ENCODE peak calls at places on chromosomes 4 and X, in eight cellular contexts. R, X, B, U, Y, P, V and O are unnamed samples.

GRCh38 chr4:174505892-174506291 is 16.4 kb downstream of the HPGD start:
- DNase-seq in R (no peak), X (no peak), B (no peak), U (no peak), Y (no peak), P (no peak), V (no peak), O (no peak)

GRCh38 chrX:150514462-150514861 is 54.0 kb upstream of the MTM1 start:
- DNase-seq in R (no peak), X (no peak), B (no peak), U (no peak), Y (no peak), P (peak), V (no peak), O (no peak)

GRCh38 chr4:102687373-102687981 is 73.3 kb downstream of the MANBA start:
- DNase-seq in R (no peak), X (no peak), B (no peak), U (peak), Y (no peak), P (no peak), V (no peak), O (no peak)

GRCh38 chr4:53905935-53906377 is 158.4 kb downstream of the CHIC2 start:
- DNase-seq in R (peak), X (peak), B (no peak), U (peak), Y (no peak), P (peak), V (no peak), O (peak)

GRCh38 chr4:113293043-113293560 is 243.6 kb downstream of the ANK2 start:
- DNase-seq in R (no peak), X (peak), B (no peak), U (no peak), Y (no peak), P (no peak), V (no peak), O (no peak)

GRCh38 chr4:74433043-74433442 is 11.9 kb upstream of the AREG start:
- DNase-seq in R (no peak), X (no peak), B (no peak), U (no peak), Y (no peak), P (no peak), V (no peak), O (no peak)

GRCh38 chrX:97126020-97126419 is 242.3 kb downstream of the RPA4 start:
- DNase-seq in R (no peak), X (no peak), B (no peak), U (no peak), Y (no peak), P (no peak), V (no peak), O (no peak)

GRCh38 chr4:169815606-169816005 is 57.9 kb upstream of the HPF1 start:
- DNase-seq in R (no peak), X (no peak), B (no peak), U (peak), Y (no peak), P (no peak), V (no peak), O (no peak)

GRCh38 chrX:45774961-45775360 is 574.3 kb upstream of the DIPK2B start:
- DNase-seq in R (no peak), X (peak), B (no peak), U (no peak), Y (no peak), P (no peak), V (peak), O (no peak)

GRCh38 chr4:180665994-180666818 is 1577.0 kb upstream of the TENM3 start:
- DNase-seq in R (peak), X (no peak), B (no peak), U (peak), Y (no peak), P (no peak), V (no peak), O (no peak)

DNA sequence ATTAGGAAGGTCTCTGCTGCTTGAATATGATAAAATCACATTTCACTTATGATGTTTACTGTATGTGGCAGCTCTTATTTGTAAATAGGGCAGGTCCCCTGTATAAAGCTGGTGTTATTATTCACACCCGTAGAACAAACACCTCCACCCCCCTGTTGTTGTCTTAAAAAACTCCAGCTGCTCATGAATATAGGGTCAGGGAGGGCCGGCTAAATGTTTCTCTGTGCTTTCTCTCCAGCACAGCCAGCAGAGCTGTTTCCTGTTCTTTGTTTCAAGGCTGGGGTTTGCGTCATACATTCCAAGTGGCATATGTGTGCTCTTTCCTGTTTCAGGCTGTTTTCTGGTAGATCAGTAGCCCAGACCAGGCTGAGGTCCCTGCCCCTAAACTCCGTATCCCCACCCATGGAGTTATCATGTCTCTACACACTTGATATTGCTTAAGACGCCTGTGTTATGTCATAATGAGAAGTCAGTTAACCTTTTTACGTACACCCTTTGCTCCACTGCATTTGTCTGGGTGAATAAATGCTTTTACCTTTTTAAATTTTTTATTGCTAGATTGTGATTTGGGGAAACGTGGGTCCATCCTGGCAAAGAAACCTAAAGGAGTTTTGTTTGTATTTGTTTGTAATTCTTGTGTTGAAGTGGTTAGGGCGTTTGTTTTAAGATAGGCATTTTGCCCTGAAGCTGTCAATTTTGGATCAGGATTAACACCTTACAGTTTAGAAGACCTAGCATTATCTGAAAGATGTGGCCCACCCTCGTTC is 3.2 kb downstream of the KLF3 start:
- DNase-seq in R (peak), X (peak), B (peak), U (peak), Y (no peak), P (peak), V (peak), O (peak)
- TF ChIP-seq POLR2A in R (peak), X (peak), B (peak), U (no peak), Y (no peak), P (peak), V (peak), O (peak)

DNA sequence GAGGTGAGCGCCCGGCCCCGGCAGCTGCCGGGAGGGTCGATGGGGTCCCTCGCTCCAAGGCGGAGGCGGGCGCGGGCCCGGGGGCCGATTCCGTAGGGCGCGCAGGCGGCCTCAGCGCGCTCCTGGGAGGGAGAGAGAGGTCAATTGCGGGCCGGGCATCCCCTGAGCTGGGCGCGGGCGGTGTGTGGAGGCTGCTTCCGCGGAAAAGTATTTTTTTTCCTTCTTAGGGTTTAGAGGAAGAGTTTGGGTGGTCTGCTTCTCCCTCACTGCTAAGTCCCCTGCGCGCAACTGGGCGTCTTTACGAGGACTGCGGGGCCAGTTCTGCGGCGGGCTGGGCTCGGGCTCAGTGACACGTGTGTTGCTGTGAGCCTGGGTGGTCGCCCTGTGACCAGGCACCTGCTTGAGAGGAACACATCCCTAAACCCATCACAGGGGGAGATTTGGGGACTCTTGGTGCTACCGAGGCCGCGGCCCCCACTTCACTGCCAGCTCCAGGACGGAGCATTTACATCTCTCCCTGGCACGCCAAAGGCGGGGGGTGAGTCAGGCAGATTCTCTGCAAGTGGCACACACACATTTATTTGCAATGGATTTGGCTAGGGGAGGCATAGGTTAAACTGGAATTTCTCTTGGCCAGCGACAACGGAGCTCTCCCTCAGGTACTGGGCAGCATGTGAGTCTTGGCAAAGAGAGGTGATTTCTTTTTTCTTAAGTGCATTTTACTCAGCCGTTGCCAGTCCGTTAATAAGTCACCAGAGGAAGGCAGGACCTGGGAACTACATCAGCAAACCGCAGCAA is 151.2 kb upstream of the SLC4A4 start:
- DNase-seq in R (no peak), X (no peak), B (no peak), U (peak), Y (no peak), P (peak), V (no peak), O (peak)
- TF ChIP-seq POLR2A in R (no peak), X (no peak), B (peak), U (no peak), Y (no peak), P (peak), V (no peak), O (peak)

GRCh38 chr4:99949999-99950912 is at the start of gene H2AZ1:
- DNase-seq in R (peak), X (peak), B (peak), U (peak), Y (peak), P (peak), V (peak), O (peak)

GRCh38 chr4:99947190-99947578 is 766 bp upstream of the DNAJB14 start:
- DNase-seq in R (no peak), X (no peak), B (no peak), U (no peak), Y (no peak), P (no peak), V (peak), O (no peak)

GRCh38 chr4:99947608-99948007 is 1.2 kb upstream of the DNAJB14 start:
- DNase-seq in R (no peak), X (no peak), B (no peak), U (no peak), Y (no peak), P (no peak), V (no peak), O (no peak)

GRCh38 chr4:99950913-99951254 is 809 bp upstream of the H2AZ1 start:
- DNase-seq in R (no peak), X (no peak), B (no peak), U (no peak), Y (no peak), P (no peak), V (no peak), O (no peak)

DNA sequence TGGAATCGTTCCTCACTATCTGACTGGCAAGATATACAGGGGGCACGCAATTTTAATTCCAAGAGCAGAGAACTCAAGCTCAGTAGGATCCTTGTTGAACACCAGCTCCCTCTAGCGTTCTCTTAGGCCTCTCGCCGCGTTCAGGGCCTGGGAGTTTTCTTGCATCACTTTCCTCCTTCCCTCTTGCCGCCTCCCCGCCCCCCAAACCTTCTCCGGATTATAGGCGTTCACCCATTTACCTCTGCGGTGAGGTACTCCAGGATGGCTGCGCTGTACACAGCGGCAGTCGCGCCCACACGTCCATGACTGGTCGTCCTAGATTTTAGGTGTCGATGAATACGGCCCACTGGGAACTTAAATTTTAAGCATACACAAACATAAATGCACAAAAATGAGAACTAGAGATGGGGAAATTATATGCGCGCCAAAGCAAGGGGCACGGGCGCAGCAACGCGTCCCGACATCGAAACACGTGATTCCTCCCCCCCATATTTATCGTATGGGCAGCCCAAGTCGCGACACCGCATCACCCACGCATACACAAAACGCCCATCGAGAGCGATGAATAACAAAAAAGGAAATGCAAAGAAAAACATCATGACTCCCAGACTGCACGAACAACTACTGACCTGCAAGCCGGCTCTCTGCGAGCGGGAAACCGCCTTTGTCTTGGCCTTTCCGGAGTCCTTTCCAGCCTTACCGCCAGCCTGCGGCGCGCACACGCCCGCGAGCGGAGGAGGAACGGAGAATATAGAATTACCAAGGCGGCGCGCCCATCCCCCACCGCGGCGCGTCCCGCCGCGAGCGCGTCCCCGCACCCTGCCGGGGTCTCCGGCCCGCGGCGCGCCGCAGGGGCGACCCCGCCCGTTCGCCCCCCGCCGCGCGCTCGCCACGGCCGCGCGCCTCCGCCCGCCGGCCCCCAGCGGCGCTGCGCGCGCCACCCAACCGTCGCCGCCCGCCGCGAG is 759 bp downstream of the H2AZ1 start:
- DNase-seq in R (peak), X (peak), B (peak), U (peak), Y (peak), P (peak), V (peak), O (peak)
- TF ChIP-seq POLR2A in R (no peak), X (no peak), B (peak), U (no peak), Y (no peak), P (peak), V (no peak), O (no peak)

GRCh38 chr4:10743357-10743756 is 58.8 kb upstream of the CLNK start:
- DNase-seq in R (no peak), X (no peak), B (no peak), U (no peak), Y (no peak), P (no peak), V (no peak), O (no peak)

GRCh38 chr4:10740227-10740626 is 55.7 kb upstream of the CLNK start:
- DNase-seq in R (no peak), X (no peak), B (no peak), U (no peak), Y (no peak), P (no peak), V (no peak), O (no peak)

GRCh38 chr4:10738826-10739489 is 54.4 kb upstream of the CLNK start:
- DNase-seq in R (no peak), X (no peak), B (no peak), U (no peak), Y (no peak), P (no peak), V (no peak), O (no peak)

GRCh38 chr4:10741221-10741620 is 56.7 kb upstream of the CLNK start:
- DNase-seq in R (no peak), X (no peak), B (no peak), U (no peak), Y (no peak), P (no peak), V (no peak), O (no peak)

GRCh38 chr4:10741961-10742699 is 57.6 kb upstream of the CLNK start:
- DNase-seq in R (no peak), X (no peak), B (no peak), U (no peak), Y (no peak), P (no peak), V (no peak), O (no peak)
- TF ChIP-seq POLR2A in R (no peak), X (no peak), B (no peak), U (no peak), Y (no peak), P (no peak), V (no peak), O (no peak)

DNA sequence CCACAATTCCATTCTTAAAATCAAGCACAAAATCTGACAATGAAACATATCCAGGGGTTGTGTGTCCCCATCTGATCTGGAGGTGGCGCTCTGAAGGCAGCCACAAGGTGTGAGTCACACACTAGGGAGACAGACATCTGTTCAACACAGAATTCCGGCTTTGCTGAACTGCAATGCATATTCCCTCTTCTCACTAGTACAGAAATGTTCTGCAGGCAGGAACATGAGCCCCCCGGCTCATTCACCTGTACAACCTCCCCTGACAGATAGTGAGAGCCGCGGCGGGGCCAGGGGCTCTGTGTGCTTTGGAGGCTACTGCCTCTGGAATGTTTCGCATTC is 41.9 kb downstream of the WDR1 start:
- DNase-seq in R (peak), X (no peak), B (no peak), U (peak), Y (no peak), P (no peak), V (peak), O (no peak)
- TF ChIP-seq POLR2A in R (no peak), X (no peak), B (no peak), U (no peak), Y (no peak), P (no peak), V (peak), O (no peak)

DNA sequence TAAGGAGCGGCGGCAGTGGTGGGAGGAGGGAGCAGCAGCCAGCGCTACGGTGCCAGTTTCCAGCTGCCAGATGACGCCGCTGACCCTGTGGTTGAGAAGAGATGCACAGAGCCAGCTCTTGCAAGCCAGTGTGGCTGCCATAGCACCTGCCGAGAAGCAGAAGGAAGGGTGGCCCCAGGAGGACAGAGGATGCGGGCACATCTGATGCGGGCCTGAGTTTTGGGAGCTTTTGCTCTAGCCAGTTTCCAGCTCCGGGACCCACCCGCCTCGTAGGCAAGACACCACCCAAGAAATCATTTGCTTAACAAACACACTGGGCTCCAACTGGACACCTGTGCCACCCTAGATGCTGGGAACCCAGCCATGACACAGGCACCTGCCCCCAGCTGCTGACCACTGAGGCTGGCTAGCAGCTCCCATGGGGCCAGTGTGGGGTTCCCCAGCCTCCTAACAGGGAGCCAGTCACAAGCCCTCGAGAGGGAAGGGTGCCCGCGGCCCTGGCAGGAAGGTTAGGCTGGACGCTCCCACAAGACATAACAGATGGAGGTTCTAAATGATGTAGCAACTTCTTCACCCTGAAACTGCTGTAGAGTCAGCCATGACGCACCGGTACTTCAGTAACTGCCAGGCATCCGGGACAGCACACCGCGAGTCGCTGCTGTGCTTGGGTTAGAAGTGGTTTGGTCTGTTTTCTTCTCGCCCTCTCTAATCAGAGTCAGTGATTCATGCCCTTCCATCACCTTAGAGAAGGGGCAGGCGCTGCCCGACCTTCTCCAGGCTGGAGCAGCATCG is 8.9 kb downstream of the MSANTD1 start:
- DNase-seq in R (peak), X (no peak), B (peak), U (no peak), Y (peak), P (peak), V (no peak), O (no peak)
- TF ChIP-seq POLR2A in R (no peak), X (no peak), B (no peak), U (no peak), Y (no peak), P (no peak), V (no peak), O (no peak)

DNA sequence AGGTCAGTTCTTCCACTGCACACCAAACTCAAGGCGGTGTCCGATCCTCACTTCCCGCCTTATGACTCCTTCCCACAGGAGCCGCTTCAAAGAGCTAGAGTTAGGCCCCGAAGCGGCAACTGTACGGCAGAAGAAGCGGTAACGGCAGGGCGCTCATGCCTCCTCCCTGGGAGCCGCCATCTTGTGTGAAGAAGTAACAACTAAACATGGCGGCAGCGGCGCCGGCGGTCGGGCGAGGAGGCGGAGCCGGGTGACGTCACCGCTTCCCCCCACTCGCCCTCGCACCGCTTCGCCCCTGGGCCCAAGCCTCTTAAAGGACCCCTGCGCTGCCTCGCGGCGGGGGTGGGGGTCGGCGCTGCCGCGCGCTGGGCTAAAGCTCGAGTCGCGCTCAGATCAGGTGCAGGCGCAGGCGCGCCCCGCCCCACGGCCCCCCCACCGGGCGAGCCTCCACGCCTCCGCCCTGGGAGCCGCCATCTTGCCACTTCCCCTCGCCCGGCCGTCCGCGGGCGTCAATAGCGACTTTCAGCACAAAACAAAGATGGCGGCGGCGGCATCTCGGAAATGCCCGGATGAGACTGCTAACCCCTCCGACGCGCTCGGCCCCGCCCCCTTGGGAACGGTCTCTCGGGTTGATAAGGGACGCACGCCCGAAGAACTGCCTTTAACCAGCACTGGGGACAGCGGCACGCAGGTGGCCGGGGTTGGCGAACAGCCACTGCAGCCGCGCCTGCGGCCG is at the start of gene HCFC1:
- DNase-seq in R (peak), X (peak), B (peak), U (peak), Y (peak), P (peak), V (peak), O (peak)
- TF ChIP-seq POLR2A in R (no peak), X (peak), B (no peak), U (peak), Y (no peak), P (no peak), V (no peak), O (peak)

GRCh38 chr4:153204247-153205027 is at the start of gene TRIM2:
- DNase-seq in R (peak), X (peak), B (peak), U (no peak), Y (no peak), P (peak), V (peak), O (no peak)
- TF ChIP-seq POLR2A in R (no peak), X (peak), B (peak), U (no peak), Y (no peak), P (peak), V (no peak), O (no peak)